ENCODE peak calls at places on chromosomes 1 and 21, in six cellular contexts. R, S, L, X, J and W are unnamed samples.

GRCh38 chr1:143497374-143497747 is 474.4 kb downstream of the FAM72C start:
- DNase-seq in R (no peak), S (no peak), L (no peak), X (no peak), J (no peak), W (no peak)

GRCh38 chr1:209884665-209885117 is 53.3 kb upstream of the SYT14 start:
- DNase-seq in R (no peak), S (peak; percentile 100), L (peak; percentile 85), X (peak; percentile 99), J (peak; percentile 84), W (peak; percentile 99)

GRCh38 chr21:27580276-27580675 is 613.4 kb upstream of the ADAMTS5 start:
- DNase-seq in R (no peak), S (no peak), L (no peak), X (peak; percentile 76), J (no peak), W (peak; percentile 24)

GRCh38 chr1:156655904-156656516 is 14.1 kb downstream of the BCAN start:
- DNase-seq in R (no peak), S (no peak), L (no peak), X (no peak), J (no peak), W (no peak)

GRCh38 chr1:219174672-219175564 is 1.2 kb downstream of the LYPLAL1 start:
- DNase-seq in R (no peak), S (peak; percentile 75), L (peak; percentile 53), X (peak; percentile 67), J (peak; percentile 30), W (peak; percentile 23)

GRCh38 chr1:221598122-221598521 is 143.8 kb downstream of the DUSP10 start:
- DNase-seq in R (no peak), S (no peak), L (no peak), X (no peak), J (no peak), W (no peak)

GRCh38 chr1:237859014-237859413 is 31.7 kb downstream of the ZP4 start:
- DNase-seq in R (no peak), S (no peak), L (no peak), X (peak; percentile 29), J (no peak), W (no peak)

GRCh38 chr1:14300991-14301703 is 297.3 kb upstream of the KAZN start:
- DNase-seq in R (no peak), S (no peak), L (peak; percentile 84), X (no peak), J (no peak), W (peak; percentile 24)

GRCh38 chr1:115440733-115441132 is 102.7 kb upstream of the NGF start:
- DNase-seq in R (no peak), S (no peak), L (no peak), X (no peak), J (no peak), W (no peak)

GRCh38 chr1:100461222-100461621 is 76.7 kb upstream of the GPR88 start:
- DNase-seq in R (no peak), S (no peak), L (no peak), X (no peak), J (no peak), W (no peak)

GRCh38 chr1:105399718-105400117 is 1650.0 kb downstream of the AMY1C start:
- DNase-seq in R (no peak), S (no peak), L (no peak), X (no peak), J (no peak), W (no peak)

GRCh38 chr1:55167224-55167623 is 47.9 kb downstream of the USP24 start:
- DNase-seq in R (no peak), S (no peak), L (no peak), X (no peak), J (no peak), W (no peak)

GRCh38 chr1:180674603-180675530 is 43.0 kb downstream of the XPR1 start:
- DNase-seq in R (no peak), S (no peak), L (no peak), X (no peak), J (no peak), W (no peak)

GRCh38 chr1:6965914-6966241 is 180.6 kb downstream of the CAMTA1 start:
- DNase-seq in R (no peak), S (no peak), L (no peak), X (no peak), J (no peak), W (no peak)

GRCh38 chr21:41665766-41666595 is 100.9 kb downstream of the RIPK4 start:
- DNase-seq in R (no peak), S (no peak), L (peak; percentile 68), X (no peak), J (no peak), W (no peak)

GRCh38 chr1:219517031-219517430 is 95.9 kb downstream of the ZC3H11B start:
- DNase-seq in R (no peak), S (no peak), L (no peak), X (peak; percentile 59), J (no peak), W (no peak)

GRCh38 chr1:3590145-3590768 is 21.1 kb downstream of the MEGF6 start:
- DNase-seq in R (no peak), S (no peak), L (no peak), X (no peak), J (peak; percentile 56), W (no peak)

GRCh38 chr1:31668303-31668883 is 23.7 kb upstream of the PEF1 start:
- DNase-seq in R (no peak), S (no peak), L (no peak), X (no peak), J (no peak), W (no peak)

GRCh38 chr1:95309031-95309459 is 75.0 kb downstream of the RWDD3 start:
- DNase-seq in R (no peak), S (peak; percentile 18), L (no peak), X (peak; percentile 28), J (no peak), W (peak; percentile 6)

GRCh38 chr1:23422313-23422877 is 2.2 kb downstream of the TCEA3 start:
- DNase-seq in R (peak; percentile 18), S (peak; percentile 6), L (peak; percentile 89), X (peak; percentile 31), J (peak; percentile 85), W (no peak)

GRCh38 chr1:185393821-185394220 is 76.8 kb upstream of the IVNS1ABP start:
- DNase-seq in R (no peak), S (no peak), L (no peak), X (peak; percentile 72), J (no peak), W (no peak)

GRCh38 chr1:155316922-155317321 is 3.8 kb upstream of the RUSC1 start:
- DNase-seq in R (no peak), S (no peak), L (no peak), X (no peak), J (no peak), W (no peak)

GRCh38 chr21:36479415-36480402 is at the start of gene CLDN14:
- DNase-seq in R (no peak), S (no peak), L (no peak), X (no peak), J (no peak), W (no peak)

GRCh38 chr1:62321438-62321837 is 2.2 kb upstream of the KANK4 start:
- DNase-seq in R (no peak), S (peak; percentile 83), L (no peak), X (peak; percentile 96), J (no peak), W (peak; percentile 82)

GRCh38 chr1:217106231-217106630 is 383.0 kb upstream of the ESRRG start:
- DNase-seq in R (no peak), S (peak; percentile 28), L (no peak), X (peak; percentile 16), J (no peak), W (no peak)

GRCh38 chr1:174007846-174008245 is 14.3 kb downstream of the RC3H1 start:
- DNase-seq in R (no peak), S (no peak), L (no peak), X (no peak), J (no peak), W (peak; percentile 40)

GRCh38 chr1:246971322-246971721 is 36.5 kb downstream of the ZNF695 start:
- DNase-seq in R (peak; percentile 18), S (peak; percentile 30), L (no peak), X (no peak), J (peak; percentile 55), W (no peak)

GRCh38 chr21:29130234-29130993 is at the start of gene MAP3K7CL:
- DNase-seq in R (no peak), S (peak; percentile 99), L (peak; percentile 82), X (peak; percentile 94), J (peak; percentile 50), W (peak; percentile 98)

GRCh38 chr1:36306902-36307456 is 811 bp downstream of the SH3D21 start:
- DNase-seq in R (peak; percentile 90), S (no peak), L (peak; percentile 94), X (peak; percentile 92), J (peak; percentile 94), W (peak; percentile 73)

GRCh38 chr21:33976980-33977720 is 61.5 kb upstream of the ATP5PO start:
- DNase-seq in R (no peak), S (no peak), L (no peak), X (no peak), J (no peak), W (no peak)

GRCh38 chr1:97647776-97648175 is 273.1 kb downstream of the DPYD start:
- DNase-seq in R (no peak), S (peak; percentile 54), L (no peak), X (peak; percentile 26), J (no peak), W (peak; percentile 20)

GRCh38 chr1:167584581-167584980 is 31.0 kb upstream of the CREG1 start:
- DNase-seq in R (no peak), S (no peak), L (no peak), X (no peak), J (no peak), W (no peak)

GRCh38 chr1:50705699-50706098 is 254.4 kb downstream of the FAF1 start:
- DNase-seq in R (no peak), S (no peak), L (no peak), X (peak; percentile 91), J (no peak), W (no peak)

GRCh38 chr1:15204931-15205330 is 42.1 kb upstream of the FHAD1 start:
- DNase-seq in R (no peak), S (no peak), L (no peak), X (no peak), J (no peak), W (no peak)

GRCh38 chr21:39799178-39799577 is 54.2 kb downstream of the IGSF5 start:
- DNase-seq in R (no peak), S (no peak), L (no peak), X (no peak), J (no peak), W (no peak)

GRCh38 chr21:39669976-39670671 is 57.4 kb downstream of the B3GALT5 start:
- DNase-seq in R (no peak), S (no peak), L (no peak), X (no peak), J (no peak), W (no peak)

GRCh38 chr1:26046313-26047031 is 554 bp upstream of the SLC30A2 start:
- DNase-seq in R (no peak), S (no peak), L (no peak), X (peak; percentile 2), J (no peak), W (no peak)